ENCODE peak calls at places on chromosomes 7 and 10, in ten cellular contexts. A is OCI-LY7; V is AG04450; D is T follicular helper cell; F is CD8-positive, alpha-beta memory T cell; L is GM23248; G is psoas muscle; P is upper lobe of right lung; O is activated CD4-positive, alpha-beta T cell treated with anti-CD3 and anti-CD28 coated beads, Interleukin-2, amount 10 ng/mL, durations not matched to agents 24 days and 14 days; S is tibial artery. B is an unnamed sample.

GRCh38 chr10:19930936-19931859 is 115.0 kb downstream of the PLXDC2 start:
- DNase-seq in A (peak), V (peak), D (no peak), F (no peak), L (peak), G (no peak), P (no peak), O (no peak), S (no peak), B (no peak)

GRCh38 chr7:78530351-78530750 is 731.8 kb downstream of the PHTF2 start:
- DNase-seq in A (no peak), V (peak), D (no peak), F (no peak), L (peak), G (no peak), P (no peak), O (no peak), S (no peak), B (no peak)

GRCh38 chr7:108454674-108455523 is 1.3 kb downstream of the NRCAM start:
- DNase-seq in A (no peak), V (no peak), D (no peak), F (no peak), L (peak), G (no peak), P (peak), O (peak), S (no peak), B (no peak)

GRCh38 chr10:5376450-5376849 is 11.7 kb downstream of the UCN3 start:
- DNase-seq in A (no peak), V (no peak), D (no peak), F (no peak), L (no peak), G (no peak), P (no peak), O (no peak), S (no peak), B (no peak)

GRCh38 chr7:26199301-26200112 is 1.0 kb downstream of the HNRNPA2B1 start:
- DNase-seq in A (peak), V (no peak), D (peak), F (peak), L (peak), G (peak), P (peak), O (peak), S (peak), B (peak)

GRCh38 chr10:525565-526315 is 163.7 kb downstream of the DIP2C start:
- DNase-seq in A (peak), V (no peak), D (no peak), F (no peak), L (peak), G (peak), P (peak), O (no peak), S (no peak), B (no peak)

GRCh38 chr7:151252961-151253691 is 4.6 kb upstream of the SMARCD3 start:
- DNase-seq in A (no peak), V (no peak), D (no peak), F (no peak), L (no peak), G (peak), P (no peak), O (no peak), S (no peak), B (no peak)

GRCh38 chr7:50534690-50535290 is 30.4 kb downstream of the DDC start:
- DNase-seq in A (no peak), V (peak), D (no peak), F (no peak), L (peak), G (no peak), P (no peak), O (no peak), S (no peak), B (no peak)

GRCh38 chr10:48456808-48457761 is 147.8 kb downstream of the ARHGAP22 start:
- DNase-seq in A (no peak), V (no peak), D (no peak), F (no peak), L (no peak), G (peak), P (peak), O (no peak), S (no peak), B (no peak)

GRCh38 chr7:67777119-67777518 is 780.5 kb downstream of the TYW1 start:
- DNase-seq in A (no peak), V (no peak), D (no peak), F (no peak), L (no peak), G (no peak), P (no peak), O (no peak), S (no peak), B (no peak)

GRCh38 chr10:17923728-17924127 is 28.0 kb upstream of the SLC39A12 start:
- DNase-seq in A (no peak), V (peak), D (no peak), F (no peak), L (peak), G (no peak), P (no peak), O (no peak), S (peak), B (no peak)

GRCh38 chr7:141072548-141073172 is 1.2 kb upstream of the TMEM178B start:
- DNase-seq in A (no peak), V (peak), D (no peak), F (no peak), L (peak), G (peak), P (peak), O (peak), S (no peak), B (peak)

GRCh38 chr7:150397376-150398107 is 18.4 kb downstream of the ZNF775 start:
- DNase-seq in A (no peak), V (no peak), D (no peak), F (no peak), L (no peak), G (no peak), P (peak), O (no peak), S (no peak), B (no peak)

GRCh38 chr7:12719978-12720377 is 32.5 kb downstream of the ARL4A start:
- DNase-seq in A (no peak), V (no peak), D (no peak), F (no peak), L (no peak), G (no peak), P (no peak), O (no peak), S (no peak), B (no peak)

GRCh38 chr7:10536561-10536960 is 437.1 kb upstream of the PHF14 start:
- DNase-seq in A (no peak), V (no peak), D (no peak), F (no peak), L (no peak), G (no peak), P (no peak), O (no peak), S (no peak), B (no peak)

GRCh38 chr7:88312061-88312663 is 5.5 kb upstream of the STEAP4 start:
- DNase-seq in A (no peak), V (no peak), D (no peak), F (no peak), L (peak), G (peak), P (no peak), O (no peak), S (peak), B (no peak)

GRCh38 chr7:130359276-130359857 is 14.8 kb downstream of the CPA5 start:
- DNase-seq in A (no peak), V (no peak), D (no peak), F (no peak), L (no peak), G (no peak), P (peak), O (no peak), S (no peak), B (peak)

GRCh38 chr10:97708976-97709745 is 4.4 kb upstream of the MARVELD1 start:
- DNase-seq in A (peak), V (peak), D (peak), F (peak), L (peak), G (peak), P (no peak), O (peak), S (peak), B (peak)

GRCh38 chr10:119413738-119414611 is 128.5 kb downstream of the RGS10 start:
- DNase-seq in A (no peak), V (peak), D (no peak), F (no peak), L (no peak), G (no peak), P (peak), O (no peak), S (no peak), B (no peak)

GRCh38 chr7:44531421-44532380 is 9.4 kb downstream of the NPC1L1 start:
- DNase-seq in A (no peak), V (no peak), D (no peak), F (no peak), L (no peak), G (no peak), P (no peak), O (no peak), S (no peak), B (no peak)

B was measured in GM12865.